ENCODE peak calls at places on chromosomes 12 and 14, in five cellular contexts. I is ureter, B is T-cell, U is NCI-H524, P is amniotic stem cell. S is an unnamed sample.

GRCh38 chr14:99273724-99274345 is 1.8 kb upstream of the BCL11B start:
- DNase-seq in I (no peak), B (no peak), P (no peak), U (peak; percentile 56), S (no peak)

GRCh38 chr12:48390026-48390425 is 39.3 kb upstream of the ZNF641 start:
- DNase-seq in U (no peak), I (no peak), P (no peak), B (no peak), S (no peak)

GRCh38 chr14:73238262-73238852 is 1.1 kb downstream of the PAPLN start:
- DNase-seq in B (no peak), U (no peak), P (peak; percentile 8), I (no peak), S (no peak)

GRCh38 chr14:31835049-31835448 is 242.1 kb upstream of the ARHGAP5 start:
- DNase-seq in P (no peak), B (no peak), I (no peak), U (no peak), S (no peak)

GRCh38 chr12:90978117-90978770 is 23.3 kb upstream of the CCER1 start:
- DNase-seq in U (peak; percentile 50), B (no peak), I (no peak), P (peak; percentile 58), S (no peak)

GRCh38 chr12:76782440-76782996 is 18.6 kb downstream of the ZDHHC17 start:
- DNase-seq in P (no peak), B (no peak), U (peak; percentile 52), I (no peak), S (no peak)

GRCh38 chr12:132813443-132813842 is 15.2 kb downstream of the GOLGA3 start:
- DNase-seq in B (no peak), P (no peak), U (no peak), I (no peak), S (no peak)

GRCh38 chr12:113860950-113861349 is 105.2 kb downstream of the RBM19 start:
- DNase-seq in I (no peak), U (no peak), P (no peak), B (no peak), S (no peak)

GRCh38 chr14:92927396-92928257 is 4.7 kb downstream of the CHGA start:
- DNase-seq in I (no peak), B (no peak), U (no peak), P (no peak), S (no peak)

GRCh38 chr14:55746533-55746932 is 166.5 kb downstream of the KTN1 start:
- DNase-seq in U (no peak), B (no peak), I (no peak), P (no peak), S (no peak)

GRCh38 chr12:66269757-66270383 is 32.4 kb upstream of the HELB start:
- DNase-seq in I (no peak), P (peak; percentile 17), U (peak; percentile 47), B (peak; percentile 11), S (no peak)

GRCh38 chr12:129606239-129606638 is 297.6 kb downstream of the TMEM132D start:
- DNase-seq in U (no peak), B (no peak), P (no peak), I (no peak), S (no peak)

GRCh38 chr14:31930493-31931225 is 146.4 kb upstream of the ARHGAP5 start:
- DNase-seq in P (no peak), I (no peak), U (no peak), B (no peak), S (no peak)

GRCh38 chr12:94427520-94428381 is 31.9 kb downstream of the CEP83 start:
- DNase-seq in I (no peak), U (no peak), P (no peak), B (no peak), S (peak; percentile 80)

GRCh38 chr14:21257395-21258193 is 11.6 kb downstream of the HNRNPC start:
- DNase-seq in U (no peak), B (no peak), P (no peak), I (no peak), S (no peak)

GRCh38 chr12:108618079-108618952 is 15.4 kb downstream of the SELPLG start:
- DNase-seq in P (peak; percentile 53), B (peak; percentile 76), I (peak; percentile 73), U (peak; percentile 82), S (peak; percentile 80)

GRCh38 chr12:89267404-89267803 is 84.9 kb downstream of the DUSP6 start:
- DNase-seq in B (no peak), I (no peak), U (no peak), P (no peak), S (no peak)

S was measured in uterus.